ENCODE peak calls at places on chromosomes 3 and 15, in ten cellular contexts. I is amniotic stem cell; X is progenitor cell of endocrine pancreas; K is SK-N-SH; R is DMS153; U is GM23248; A is effector CD4-positive, alpha-beta T cell; V is stimulated activated CD8-positive, alpha-beta memory T cell treated with anti-CD3 and anti-CD28 coated beads, Interleukin-4, amount 100 ng/mL, for 1 hour; B is Caco-2; O is putamen. C is an unnamed sample.

GRCh38 chr15:52515343-52515742 is 13.3 kb downstream of the MYO5A start:
- DNase-seq in I (no peak), X (no peak), K (no peak), R (no peak), U (no peak), A (no peak), V (no peak), B (no peak), O (no peak), C (no peak)

GRCh38 chr3:40846466-40846865 is 321.7 kb downstream of the ZNF621 start:
- DNase-seq in I (no peak), X (no peak), K (no peak), R (no peak), U (no peak), A (no peak), V (no peak), B (no peak), O (no peak), C (no peak)

GRCh38 chr15:101481381-101481705 is 8.2 kb downstream of the PCSK6 start:
- DNase-seq in I (no peak), X (no peak), K (no peak), R (no peak), U (no peak), A (no peak), V (no peak), B (no peak), O (no peak), C (no peak)

GRCh38 chr3:62554264-62554799 is 181.0 kb upstream of the FEZF2 start:
- DNase-seq in I (no peak), X (no peak), K (peak; percentile 8), R (no peak), U (peak; percentile 25), A (no peak), V (no peak), B (peak; percentile 12), O (no peak), C (peak; percentile 20)

GRCh38 chr3:184290331-184290730 is 8.7 kb upstream of the PSMD2 start:
- DNase-seq in I (no peak), X (no peak), K (no peak), R (no peak), U (no peak), A (no peak), V (no peak), B (no peak), O (no peak), C (no peak)

GRCh38 chr15:94451461-94451860 is 220.1 kb downstream of the MCTP2 start:
- DNase-seq in I (no peak), X (no peak), K (no peak), R (no peak), U (no peak), A (no peak), V (no peak), B (no peak), O (no peak), C (no peak)

GRCh38 chr15:77808077-77808476 is 175.4 kb upstream of the LINGO1 start:
- DNase-seq in I (no peak), X (no peak), K (no peak), R (no peak), U (no peak), A (no peak), V (no peak), B (no peak), O (peak; percentile 63), C (no peak)

GRCh38 chr15:77898811-77899730 is 178.4 kb downstream of the TBC1D2B start:
- DNase-seq in I (no peak), X (no peak), K (no peak), R (no peak), U (no peak), A (no peak), V (no peak), B (no peak), O (no peak), C (no peak)

GRCh38 chr3:169299897-169300296 is 363.6 kb downstream of the MECOM start:
- DNase-seq in I (no peak), X (no peak), K (no peak), R (no peak), U (no peak), A (no peak), V (no peak), B (no peak), O (no peak), C (no peak)

GRCh38 chr3:21750831-21751391 is at the start of gene ZNF385D:
- DNase-seq in I (no peak), X (peak; percentile 22), K (peak; percentile 63), R (no peak), U (peak; percentile 86), A (no peak), V (no peak), B (no peak), O (no peak), C (peak; percentile 63)

GRCh38 chr15:68349173-68349572 is 71.6 kb downstream of the FEM1B start:
- DNase-seq in I (no peak), X (no peak), K (no peak), R (no peak), U (no peak), A (no peak), V (no peak), B (no peak), O (no peak), C (no peak)

GRCh38 chr15:95192923-95193322 is 961.6 kb downstream of the MCTP2 start:
- DNase-seq in I (no peak), X (no peak), K (no peak), R (no peak), U (no peak), A (no peak), V (no peak), B (no peak), O (no peak), C (no peak)

GRCh38 chr3:30273304-30274072 is 332.9 kb upstream of the TGFBR2 start:
- DNase-seq in I (no peak), X (no peak), K (peak; percentile 34), R (no peak), U (peak; percentile 41), A (no peak), V (no peak), B (no peak), O (no peak), C (peak; percentile 56)

GRCh38 chr15:45180201-45180600 is 7.6 kb downstream of the SHF start:
- DNase-seq in I (no peak), X (no peak), K (peak; percentile 5), R (no peak), U (no peak), A (no peak), V (no peak), B (no peak), O (no peak), C (no peak)

GRCh38 chr3:124266517-124266916 is 274.6 kb upstream of the ROPN1 start:
- DNase-seq in I (no peak), X (no peak), K (peak; percentile 69), R (peak; percentile 94), U (peak; percentile 35), A (no peak), V (no peak), B (no peak), O (no peak), C (peak; percentile 45)

GRCh38 chr15:65447145-65447544 is 24.4 kb upstream of the IGDCC4 start:
- DNase-seq in I (no peak), X (no peak), K (no peak), R (no peak), U (no peak), A (no peak), V (no peak), B (no peak), O (no peak), C (no peak)

GRCh38 chr15:73996939-73997338 is 2.4 kb downstream of the PML start:
- DNase-seq in I (no peak), X (no peak), K (no peak), R (peak; percentile 43), U (peak; percentile 77), A (no peak), V (no peak), B (no peak), O (no peak), C (peak; percentile 71)

GRCh38 chr3:11185564-11186317 is 31.4 kb downstream of the HRH1 start:
- DNase-seq in I (peak; percentile 29), X (no peak), K (no peak), R (no peak), U (peak; percentile 97), A (no peak), V (no peak), B (peak; percentile 7), O (no peak), C (peak; percentile 98)

GRCh38 chr3:126417461-126418255 is 22.9 kb downstream of the CFAP100 start:
- DNase-seq in I (no peak), X (no peak), K (peak; percentile 19), R (no peak), U (no peak), A (no peak), V (no peak), B (no peak), O (no peak), C (no peak)

GRCh38 chr3:195015021-195015420 is 255.9 kb downstream of the XXYLT1 start:
- DNase-seq in I (no peak), X (no peak), K (no peak), R (no peak), U (no peak), A (no peak), V (no peak), B (no peak), O (no peak), C (no peak)

GRCh38 chr3:146625117-146625775 is 20.1 kb upstream of the PLSCR5 start:
- DNase-seq in I (no peak), X (no peak), K (no peak), R (peak; percentile 3), U (peak; percentile 45), A (no peak), V (no peak), B (no peak), O (no peak), C (peak; percentile 5)

GRCh38 chr15:41892621-41893421 is 1.0 kb downstream of the SPTBN5 start:
- DNase-seq in I (no peak), X (no peak), K (peak; percentile 42), R (no peak), U (no peak), A (peak; percentile 19), V (no peak), B (no peak), O (no peak), C (no peak)

GRCh38 chr15:57054351-57054750 is 135.9 kb downstream of the TCF12 start:
- DNase-seq in I (no peak), X (no peak), K (no peak), R (no peak), U (no peak), A (no peak), V (no peak), B (no peak), O (no peak), C (peak; percentile 28)

GRCh38 chr3:112333386-112334334 is 704 bp downstream of the CD200 start:
- DNase-seq in I (no peak), X (peak; percentile 10), K (peak; percentile 55), R (no peak), U (no peak), A (no peak), V (no peak), B (no peak), O (peak; percentile 75), C (no peak)

GRCh38 chr3:141498592-141499223 is 11.9 kb downstream of the RASA2 start:
- DNase-seq in I (no peak), X (no peak), K (no peak), R (no peak), U (no peak), A (peak; percentile 78), V (peak; percentile 67), B (no peak), O (no peak), C (no peak)

GRCh38 chr15:42796955-42797779 is 60.2 kb upstream of the CDAN1 start:
- DNase-seq in I (no peak), X (no peak), K (no peak), R (no peak), U (peak; percentile 11), A (no peak), V (no peak), B (no peak), O (no peak), C (peak; percentile 21)

GRCh38 chr3:176354843-176355242 is 842.4 kb downstream of the TBL1XR1 start:
- DNase-seq in I (no peak), X (no peak), K (peak; percentile 4), R (no peak), U (no peak), A (no peak), V (no peak), B (no peak), O (no peak), C (no peak)

GRCh38 chr3:184586871-184587270 is 25.3 kb downstream of the EPHB3 start:
- DNase-seq in I (no peak), X (no peak), K (no peak), R (no peak), U (no peak), A (no peak), V (no peak), B (no peak), O (no peak), C (no peak)

C was measured in EH.